ENCODE peak calls at places on chromosomes 1 and 21, in five cellular contexts. U is stimulated activated CD8-positive, alpha-beta memory T cell treated with anti-CD3 and anti-CD28 coated beads, Interleukin-2, amount 100 ng/mL, for 1 hour; O is bronchial epithelial cell; I is HFFc6; W is lower leg skin. J is an unnamed sample.

GRCh38 chr1:15410223-15410883 is 665 bp downstream of the EFHD2 start:
- DNase-seq in I (no peak), U (no peak), O (no peak), W (no peak), J (no peak)

GRCh38 chr21:36891692-36892091 is 74.8 kb downstream of the HLCS start:
- DNase-seq in W (no peak), U (no peak), O (no peak), I (no peak), J (no peak)

GRCh38 chr1:225519166-225519863 is 91.5 kb upstream of the LBR start:
- DNase-seq in O (no peak), I (peak; percentile 57), U (no peak), W (no peak), J (no peak)

GRCh38 chr1:168057921-168058320 is 78.8 kb downstream of the GPR161 start:
- DNase-seq in O (peak; percentile 54), W (no peak), U (no peak), I (peak; percentile 14), J (no peak)

GRCh38 chr21:35556536-35556935 is 503.8 kb downstream of the SETD4 start:
- DNase-seq in W (no peak), O (no peak), U (no peak), I (no peak), J (no peak)

GRCh38 chr1:64955093-64956066 is 11.0 kb downstream of the JAK1 start:
- DNase-seq in I (no peak), U (no peak), O (no peak), W (no peak), J (no peak)

GRCh38 chr1:221793439-221794078 is 51.7 kb upstream of the DUSP10 start:
- DNase-seq in O (no peak), W (no peak), I (no peak), U (no peak), J (no peak)

GRCh38 chr1:99735852-99736251 is 30.6 kb downstream of the FRRS1 start:
- DNase-seq in U (no peak), W (no peak), I (no peak), O (no peak), J (no peak)

GRCh38 chr1:32239335-32239734 is 7.7 kb upstream of the FAM167B start:
- DNase-seq in I (no peak), W (no peak), U (no peak), O (no peak), J (no peak)

GRCh38 chr1:35431173-35431599 is 126.0 kb downstream of the KIAA0319L start:
- DNase-seq in U (no peak), I (no peak), W (no peak), O (no peak), J (no peak)

GRCh38 chr1:212621043-212621829 is 12.7 kb downstream of the ATF3 start:
- DNase-seq in W (no peak), O (peak; percentile 72), I (no peak), U (no peak), J (no peak)

GRCh38 chr1:84959294-84959693 is 37.6 kb downstream of the MCOLN2 start:
- DNase-seq in O (no peak), W (no peak), U (no peak), I (no peak), J (no peak)

GRCh38 chr1:201266774-201267173 is 16.5 kb upstream of the PKP1 start:
- DNase-seq in O (peak; percentile 99), I (peak; percentile 87), W (peak; percentile 28), U (no peak), J (no peak)

GRCh38 chr1:64822621-64823020 is 77.7 kb downstream of the RAVER2 start:
- DNase-seq in O (peak; percentile 74), W (no peak), I (peak; percentile 29), U (no peak), J (no peak)

GRCh38 chr1:155004352-155005075 is 1.9 kb downstream of the ZBTB7B start:
- DNase-seq in I (no peak), W (no peak), O (no peak), U (no peak), J (no peak)

GRCh38 chr1:211695135-211695816 is 19.9 kb upstream of the NEK2 start:
- DNase-seq in O (no peak), W (no peak), I (no peak), U (no peak), J (no peak)

GRCh38 chr1:9388628-9389184 is 96.0 kb downstream of the SPSB1 start:
- DNase-seq in I (no peak), W (no peak), U (no peak), O (no peak), J (no peak)

GRCh38 chr1:2163205-2163604 is 31.4 kb downstream of the FAAP20 start:
- DNase-seq in O (no peak), U (no peak), W (no peak), I (no peak), J (no peak)

GRCh38 chr1:25631750-25632495 is 15.3 kb downstream of the MAN1C1 start:
- DNase-seq in U (no peak), I (no peak), O (no peak), W (peak; percentile 13), J (no peak)

GRCh38 chr1:78840447-78841251 is 165.9 kb downstream of the ADGRL4 start:
- DNase-seq in U (no peak), W (no peak), O (peak; percentile 40), I (peak; percentile 58), J (no peak)

GRCh38 chr1:209647212-209647611 is 5.0 kb downstream of the LAMB3 start:
- DNase-seq in I (no peak), O (peak; percentile 21), W (no peak), U (no peak), J (no peak)

GRCh38 chr1:166145496-166145895 is 21.3 kb downstream of the FAM78B start:
- DNase-seq in O (peak; percentile 36), W (no peak), U (no peak), I (no peak), J (no peak)

GRCh38 chr1:58391514-58391913 is 155.0 kb downstream of the OMA1 start:
- DNase-seq in W (no peak), O (no peak), U (no peak), I (no peak), J (no peak)

GRCh38 chr1:220776725-220777326 is 9.9 kb upstream of the MTARC1 start:
- DNase-seq in W (peak; percentile 66), U (no peak), I (peak; percentile 50), O (peak; percentile 41), J (peak; percentile 87)